ENCODE peak calls at places on chromosome 11, in nine cellular contexts. V is globus pallidus; F is effector CD4-positive, alpha-beta T cell; S is germinal center; M is LNCaP clone FGC; Z is anterior cingulate cortex; N is mesenchymal stem cell; T is stimulated activated CD8-positive, alpha-beta memory T cell treated with anti-CD3 and anti-CD28 coated beads, Interleukin-15, amount 100 ng/mL, for 24 hours; R is EH. H is an unnamed sample.

GRCh38 chr11:88431675-88432341 is 94.3 kb upstream of the CTSC start:
- DNase-seq in V (no peak), F (no peak), S (no peak), M (peak; percentile 11), Z (no peak), N (no peak), T (no peak), R (no peak), H (peak; percentile 4)

GRCh38 chr11:111801135-111801534 is 34.9 kb upstream of the PPP2R1B start:
- DNase-seq in V (no peak), F (no peak), S (no peak), M (no peak), Z (no peak), N (no peak), T (no peak), R (no peak), H (no peak)

GRCh38 chr11:128727811-128728431 is 34.0 kb downstream of the FLI1 start:
- DNase-seq in V (no peak), F (no peak), S (no peak), M (no peak), Z (no peak), N (no peak), T (no peak), R (no peak), H (no peak)

GRCh38 chr11:7098235-7098832 is 9.5 kb downstream of the RBMXL2 start:
- DNase-seq in V (peak; percentile 61), F (no peak), S (peak; percentile 43), M (peak; percentile 33), Z (no peak), N (peak; percentile 65), T (no peak), R (peak; percentile 51), H (peak; percentile 49)

GRCh38 chr11:57202282-57202681 is 20.5 kb downstream of the LRRC55 start:
- DNase-seq in V (peak; percentile 20), F (no peak), S (no peak), M (no peak), Z (no peak), N (no peak), T (no peak), R (no peak), H (no peak)

GRCh38 chr11:92550411-92550810 is 325.8 kb downstream of the FAT3 start:
- DNase-seq in V (peak; percentile 5), F (no peak), S (no peak), M (peak; percentile 30), Z (peak; percentile 3), N (no peak), T (no peak), R (no peak), H (no peak)

GRCh38 chr11:119337581-119338317 is 2.9 kb downstream of the C1QTNF5 start:
- DNase-seq in V (no peak), F (no peak), S (no peak), M (no peak), Z (no peak), N (peak; percentile 96), T (no peak), R (peak; percentile 89), H (no peak)

GRCh38 chr11:84634309-84634708 is 992.8 kb downstream of the DLG2 start:
- DNase-seq in V (no peak), F (no peak), S (no peak), M (no peak), Z (no peak), N (no peak), T (no peak), R (no peak), H (no peak)

GRCh38 chr11:106012744-106013143 is 9.3 kb downstream of the MSANTD4 start:
- DNase-seq in V (no peak), F (no peak), S (no peak), M (no peak), Z (no peak), N (peak; percentile 84), T (no peak), R (peak; percentile 34), H (no peak)

GRCh38 chr11:76634934-76635333 is 35.6 kb downstream of the LRRC32 start:
- DNase-seq in V (no peak), F (no peak), S (no peak), M (no peak), Z (no peak), N (no peak), T (no peak), R (no peak), H (no peak)